ENCODE peak calls at places on chromosome 15, in four cellular contexts. One of them, this sample, is unnamed.

GRCh38 chr15:57111002-57111401 is 192.6 kb downstream of the TCF12 start:
- DNase-seq in SHP77: no peak
- DNase-seq in anterior cingulate cortex: no peak
- DNase-seq in LoVo: no peak
- DNase-seq in this sample: no peak

GRCh38 chr15:55289011-55289572 is 521 bp downstream of the RAB27A start:
- DNase-seq in LoVo: peak
- DNase-seq in SHP77: peak
- DNase-seq in anterior cingulate cortex: no peak
- DNase-seq in this sample: no peak

GRCh38 chr15:89406218-89406716 is 71.6 kb upstream of the POLG start:
- DNase-seq in LoVo: no peak
- DNase-seq in SHP77: no peak
- DNase-seq in anterior cingulate cortex: no peak
- DNase-seq in this sample: no peak

GRCh38 chr15:40511093-40511471 is 40.3 kb downstream of the CHST14 start:
- DNase-seq in LoVo: no peak
- DNase-seq in SHP77: no peak
- DNase-seq in anterior cingulate cortex: no peak
- DNase-seq in this sample: no peak

GRCh38 chr15:79370716-79371115 is 59.8 kb downstream of the TMED3 start:
- DNase-seq in SHP77: no peak
- DNase-seq in LoVo: no peak
- DNase-seq in anterior cingulate cortex: no peak
- DNase-seq in this sample: no peak

GRCh38 chr15:45842151-45842550 is 207.3 kb downstream of the SQOR start:
- DNase-seq in SHP77: no peak
- DNase-seq in anterior cingulate cortex: no peak
- DNase-seq in LoVo: no peak
- DNase-seq in this sample: no peak

GRCh38 chr15:89383635-89384604 is 49.3 kb upstream of the POLG start:
- DNase-seq in LoVo: peak
- DNase-seq in SHP77: peak
- DNase-seq in anterior cingulate cortex: peak
- DNase-seq in this sample: peak

GRCh38 chr15:33132722-33133345 is 61.7 kb downstream of the FMN1 start:
- DNase-seq in SHP77: peak
- DNase-seq in anterior cingulate cortex: no peak
- DNase-seq in LoVo: peak
- DNase-seq in this sample: peak

GRCh38 chr15:55816017-55816416 is 73.1 kb upstream of the PRTG start:
- DNase-seq in LoVo: no peak
- DNase-seq in anterior cingulate cortex: no peak
- DNase-seq in SHP77: no peak
- DNase-seq in this sample: no peak

GRCh38 chr15:89016549-89017041 is 71.7 kb upstream of the ABHD2 start:
- DNase-seq in LoVo: no peak
- DNase-seq in anterior cingulate cortex: peak
- DNase-seq in SHP77: no peak
- DNase-seq in this sample: no peak

GRCh38 chr15:66743703-66744536 is 41.9 kb downstream of the SMAD6 start:
- DNase-seq in SHP77: no peak
- DNase-seq in LoVo: no peak
- DNase-seq in anterior cingulate cortex: no peak
- DNase-seq in this sample: no peak

GRCh38 chr15:101501703-101502373 is 12.3 kb upstream of the PCSK6 start:
- DNase-seq in anterior cingulate cortex: no peak
- DNase-seq in LoVo: no peak
- DNase-seq in SHP77: no peak
- DNase-seq in this sample: no peak

GRCh38 chr15:68644088-68644904 is 65.5 kb downstream of the CORO2B start:
- DNase-seq in LoVo: no peak
- DNase-seq in anterior cingulate cortex: no peak
- DNase-seq in SHP77: no peak
- DNase-seq in this sample: no peak

GRCh38 chr15:80991446-80991845 is 1.8 kb upstream of the MESD start:
- DNase-seq in anterior cingulate cortex: peak
- DNase-seq in SHP77: no peak
- DNase-seq in LoVo: no peak
- DNase-seq in this sample: no peak

GRCh38 chr15:96160269-96160668 is 170.2 kb upstream of the NR2F2 start:
- DNase-seq in LoVo: no peak
- DNase-seq in SHP77: no peak
- DNase-seq in anterior cingulate cortex: no peak
- DNase-seq in this sample: no peak

GRCh38 chr15:39874890-39875549 is 45.0 kb downstream of the GPR176 start:
- DNase-seq in LoVo: peak
- DNase-seq in SHP77: peak
- DNase-seq in anterior cingulate cortex: no peak
- DNase-seq in this sample: peak

GRCh38 chr15:65623103-65623502 is 1.4 kb downstream of the SLC24A1 start:
- DNase-seq in LoVo: no peak
- DNase-seq in SHP77: no peak
- DNase-seq in anterior cingulate cortex: no peak
- DNase-seq in this sample: no peak

GRCh38 chr15:29534378-29534777 is 264.8 kb upstream of the NSMCE3 start:
- DNase-seq in SHP77: no peak
- DNase-seq in LoVo: peak
- DNase-seq in anterior cingulate cortex: no peak
- DNase-seq in this sample: no peak

GRCh38 chr15:45847645-45848044 is 212.8 kb downstream of the SQOR start:
- DNase-seq in anterior cingulate cortex: no peak
- DNase-seq in SHP77: no peak
- DNase-seq in LoVo: no peak
- DNase-seq in this sample: no peak

GRCh38 chr15:40428183-40428582 is 12.6 kb upstream of the BAHD1 start:
- DNase-seq in LoVo: no peak
- DNase-seq in SHP77: no peak
- DNase-seq in anterior cingulate cortex: no peak
- DNase-seq in this sample: no peak

GRCh38 chr15:99409097-99409473 is 156.7 kb upstream of the MEF2A start:
- DNase-seq in SHP77: peak
- DNase-seq in anterior cingulate cortex: peak
- DNase-seq in LoVo: peak
- DNase-seq in this sample: no peak

GRCh38 chr15:98684995-98685525 is 36.7 kb downstream of the IGF1R start:
- DNase-seq in LoVo: no peak
- DNase-seq in anterior cingulate cortex: no peak
- DNase-seq in SHP77: no peak
- DNase-seq in this sample: no peak

GRCh38 chr15:66838671-66839239 is 136.7 kb downstream of the SMAD6 start:
- DNase-seq in SHP77: no peak
- DNase-seq in anterior cingulate cortex: no peak
- DNase-seq in LoVo: peak
- DNase-seq in this sample: no peak

GRCh38 chr15:80835338-80835737 is 56.2 kb downstream of the CEMIP start:
- DNase-seq in SHP77: peak
- DNase-seq in anterior cingulate cortex: no peak
- DNase-seq in LoVo: no peak
- DNase-seq in this sample: no peak

GRCh38 chr15:69715205-69715604 is 262.6 kb downstream of the RPLP1 start:
- DNase-seq in SHP77: no peak
- DNase-seq in anterior cingulate cortex: no peak
- DNase-seq in LoVo: no peak
- DNase-seq in this sample: no peak

GRCh38 chr15:82680200-82681102 is 29.2 kb downstream of the AP3B2 start:
- DNase-seq in LoVo: no peak
- DNase-seq in SHP77: no peak
- DNase-seq in anterior cingulate cortex: no peak
- DNase-seq in this sample: peak

GRCh38 chr15:98891301-98891700 is 116.3 kb downstream of the PGPEP1L start:
- DNase-seq in SHP77: no peak
- DNase-seq in anterior cingulate cortex: no peak
- DNase-seq in LoVo: no peak
- DNase-seq in this sample: no peak

GRCh38 chr15:25173241-25174028 is 218.6 kb downstream of the SNRPN start:
- DNase-seq in anterior cingulate cortex: no peak
- DNase-seq in LoVo: no peak
- DNase-seq in SHP77: no peak
- DNase-seq in this sample: no peak